ENCODE peak calls at places on chromosome 5, in five cellular contexts. One of them, this sample, is unnamed.
A peak's percentile ranks its signal among the peaks of the same experiment; 100 is the strongest.

GRCh38 chr5:43485406-43485805 is 1.7 kb upstream of the TMEM267 start:
- DNase-seq in Peyer's patch: no peak
- DNase-seq in hepatocyte: peak; percentile 5
- DNase-seq in lower lobe of right lung: no peak
- DNase-seq in upper lobe of left lung: no peak
- DNase-seq in this sample: no peak

GRCh38 chr5:107555425-107556090 is 115.2 kb downstream of the EFNA5 start:
- DNase-seq in hepatocyte: no peak
- DNase-seq in upper lobe of left lung: no peak
- DNase-seq in lower lobe of right lung: no peak
- DNase-seq in Peyer's patch: no peak
- DNase-seq in this sample: no peak

GRCh38 chr5:151016700-151017099 is 3.7 kb upstream of the GPX3 start:
- DNase-seq in upper lobe of left lung: no peak
- DNase-seq in hepatocyte: no peak
- DNase-seq in Peyer's patch: no peak
- DNase-seq in lower lobe of right lung: peak; percentile 81
- DNase-seq in this sample: no peak

GRCh38 chr5:2192496-2192895 is 309.8 kb upstream of the IRX4 start:
- DNase-seq in hepatocyte: no peak
- DNase-seq in Peyer's patch: no peak
- DNase-seq in lower lobe of right lung: no peak
- DNase-seq in upper lobe of left lung: no peak
- DNase-seq in this sample: no peak

GRCh38 chr5:37132646-37133045 is 116.5 kb downstream of the CPLANE1 start:
- DNase-seq in lower lobe of right lung: no peak
- DNase-seq in hepatocyte: no peak
- DNase-seq in Peyer's patch: no peak
- DNase-seq in upper lobe of left lung: no peak
- DNase-seq in this sample: no peak

GRCh38 chr5:86337667-86338460 is 279.9 kb upstream of the COX7C start:
- DNase-seq in lower lobe of right lung: no peak
- DNase-seq in hepatocyte: no peak
- DNase-seq in upper lobe of left lung: peak; percentile 1
- DNase-seq in Peyer's patch: no peak
- DNase-seq in this sample: peak; percentile 2

GRCh38 chr5:419970-420369 is 23.0 kb upstream of the EXOC3 start:
- DNase-seq in Peyer's patch: no peak
- DNase-seq in hepatocyte: no peak
- DNase-seq in upper lobe of left lung: no peak
- DNase-seq in lower lobe of right lung: peak; percentile 18
- DNase-seq in this sample: peak; percentile 38

GRCh38 chr5:180330810-180331646 is 22.1 kb downstream of the GFPT2 start:
- DNase-seq in hepatocyte: peak; percentile 78
- DNase-seq in upper lobe of left lung: no peak
- DNase-seq in Peyer's patch: no peak
- DNase-seq in lower lobe of right lung: peak; percentile 32
- DNase-seq in this sample: peak; percentile 45

GRCh38 chr5:168798065-168799023 is 219.2 kb upstream of the PANK3 start:
- DNase-seq in hepatocyte: no peak
- DNase-seq in lower lobe of right lung: no peak
- DNase-seq in Peyer's patch: no peak
- DNase-seq in upper lobe of left lung: no peak
- DNase-seq in this sample: no peak

GRCh38 chr5:60516688-60517087 is 183.3 kb downstream of the DEPDC1B start:
- DNase-seq in upper lobe of left lung: peak; percentile 28
- DNase-seq in hepatocyte: no peak
- DNase-seq in lower lobe of right lung: no peak
- DNase-seq in Peyer's patch: no peak
- DNase-seq in this sample: no peak
- H3K27me3 ChIP-seq in upper lobe of left lung: no peaks in the 10 kb centered on the region
- H3K27me3 ChIP-seq in hepatocyte: no peaks in the 10 kb centered on the region
- H3K27me3 ChIP-seq in lower lobe of right lung: no peaks in the 10 kb centered on the region
- H3K27me3 ChIP-seq in Peyer's patch: no peaks in the 10 kb centered on the region
- H3K27me3 ChIP-seq in this sample: no peaks in the 10 kb centered on the region

GRCh38 chr5:127013407-127013806 is 17.0 kb downstream of the MARCHF3 start:
- DNase-seq in Peyer's patch: no peak
- DNase-seq in hepatocyte: no peak
- DNase-seq in lower lobe of right lung: no peak
- DNase-seq in upper lobe of left lung: no peak
- DNase-seq in this sample: no peak
- H3K4me3 ChIP-seq in Peyer's patch: no peak overlapping the region
- H3K4me3 ChIP-seq in hepatocyte: no peak overlapping the region
- H3K4me3 ChIP-seq in lower lobe of right lung: no peak overlapping the region
- H3K4me3 ChIP-seq in upper lobe of left lung: no peak overlapping the region
- H3K4me3 ChIP-seq in this sample: no peak overlapping the region

GRCh38 chr5:142309747-142310318 is 15.0 kb downstream of the SPRY4 start:
- DNase-seq in lower lobe of right lung: no peak
- DNase-seq in hepatocyte: no peak
- DNase-seq in Peyer's patch: no peak
- DNase-seq in upper lobe of left lung: no peak
- DNase-seq in this sample: no peak

GRCh38 chr5:142313275-142313674 is 11.5 kb downstream of the SPRY4 start:
- DNase-seq in hepatocyte: no peak
- DNase-seq in lower lobe of right lung: no peak
- DNase-seq in upper lobe of left lung: no peak
- DNase-seq in Peyer's patch: no peak
- DNase-seq in this sample: no peak

GRCh38 chr5:142312399-142312798 is 12.4 kb downstream of the SPRY4 start:
- DNase-seq in upper lobe of left lung: no peak
- DNase-seq in Peyer's patch: no peak
- DNase-seq in lower lobe of right lung: no peak
- DNase-seq in hepatocyte: no peak
- DNase-seq in this sample: peak; percentile 6

GRCh38 chr5:142310803-142311202 is 14.0 kb downstream of the SPRY4 start:
- DNase-seq in upper lobe of left lung: no peak
- DNase-seq in Peyer's patch: no peak
- DNase-seq in hepatocyte: no peak
- DNase-seq in lower lobe of right lung: no peak
- DNase-seq in this sample: no peak

DNA sequence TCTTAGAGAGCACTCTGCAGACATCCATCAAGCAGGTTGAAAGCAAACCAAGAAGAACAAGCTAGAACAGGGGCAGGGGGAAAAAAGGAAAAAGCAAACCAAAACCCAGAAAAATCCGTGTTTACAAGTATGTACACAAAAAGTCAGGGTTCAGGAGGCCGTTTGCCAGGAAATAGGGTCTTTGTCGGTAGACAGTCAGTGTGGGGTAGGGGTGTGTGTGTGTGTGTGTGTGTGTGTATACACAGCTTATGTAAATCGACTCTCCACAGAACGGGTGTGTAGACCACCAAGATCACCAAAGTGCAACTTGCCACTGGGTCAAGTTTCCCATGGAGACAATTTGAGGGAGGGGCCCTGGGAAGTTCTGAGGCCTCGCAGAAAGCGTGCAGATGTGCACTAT is 13.1 kb downstream of the SPRY4 start:
- DNase-seq in upper lobe of left lung: no peak
- DNase-seq in Peyer's patch: no peak
- DNase-seq in lower lobe of right lung: no peak
- DNase-seq in hepatocyte: no peak
- DNase-seq in this sample: no peak
- H3K36me3 ChIP-seq in upper lobe of left lung: peaks cover 60% of the 10 kb centered on the region
- H3K36me3 ChIP-seq in Peyer's patch: peaks cover 26% of the 10 kb centered on the region
- H3K36me3 ChIP-seq in lower lobe of right lung: peaks cover 37% of the 10 kb centered on the region
- H3K36me3 ChIP-seq in hepatocyte: no peaks in the 10 kb centered on the region
- H3K36me3 ChIP-seq in this sample: peaks cover 49% of the 10 kb centered on the region

DNA sequence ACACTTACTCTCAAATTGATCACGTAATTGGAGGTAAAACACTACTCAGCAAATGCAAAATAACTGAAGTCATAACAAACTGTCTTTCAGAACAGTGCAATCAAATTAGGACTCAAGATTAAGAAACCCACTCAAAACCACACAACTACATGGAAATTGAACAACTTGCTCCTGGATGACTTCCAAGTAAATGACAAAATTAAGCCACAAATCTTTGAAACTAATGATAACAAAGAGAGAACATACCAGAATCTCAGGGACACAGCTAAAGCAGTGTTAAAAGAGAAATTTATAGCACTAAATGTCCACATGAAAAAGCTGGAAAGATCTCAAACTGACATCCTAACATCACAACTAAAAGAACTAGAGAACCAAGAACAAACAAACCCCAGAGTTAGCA is 540.5 kb upstream of the CDH18 start:
- DNase-seq in upper lobe of left lung: no peak
- DNase-seq in Peyer's patch: no peak
- DNase-seq in lower lobe of right lung: no peak
- DNase-seq in hepatocyte: no peak
- DNase-seq in this sample: no peak
- H3K27me3 ChIP-seq in upper lobe of left lung: no peaks in the 10 kb centered on the region
- H3K27me3 ChIP-seq in Peyer's patch: no peaks in the 10 kb centered on the region
- H3K27me3 ChIP-seq in lower lobe of right lung: no peaks in the 10 kb centered on the region
- H3K27me3 ChIP-seq in hepatocyte: no peaks in the 10 kb centered on the region
- H3K27me3 ChIP-seq in this sample: no peaks in the 10 kb centered on the region

GRCh38 chr5:145658435-145658834 is 176.7 kb downstream of the PRELID2 start:
- DNase-seq in Peyer's patch: no peak
- DNase-seq in lower lobe of right lung: no peak
- DNase-seq in upper lobe of left lung: no peak
- DNase-seq in hepatocyte: no peak
- DNase-seq in this sample: no peak
- H3K4me3 ChIP-seq in Peyer's patch: no peak overlapping the region
- H3K4me3 ChIP-seq in lower lobe of right lung: no peak overlapping the region
- H3K4me3 ChIP-seq in upper lobe of left lung: no peak overlapping the region
- H3K4me3 ChIP-seq in hepatocyte: no peak overlapping the region
- H3K4me3 ChIP-seq in this sample: no peak overlapping the region

GRCh38 chr5:55258339-55258738 is 24.9 kb upstream of the CCNO start:
- DNase-seq in hepatocyte: no peak
- DNase-seq in lower lobe of right lung: no peak
- DNase-seq in Peyer's patch: no peak
- DNase-seq in upper lobe of left lung: no peak
- DNase-seq in this sample: no peak
- H3K36me3 ChIP-seq in hepatocyte: no peaks in the 10 kb centered on the region
- H3K36me3 ChIP-seq in lower lobe of right lung: peaks cover 92% of the 10 kb centered on the region
- H3K36me3 ChIP-seq in Peyer's patch: peaks cover 75% of the 10 kb centered on the region
- H3K36me3 ChIP-seq in upper lobe of left lung: peaks cover 85% of the 10 kb centered on the region
- H3K36me3 ChIP-seq in this sample: peaks cover 6% of the 10 kb centered on the region

GRCh38 chr5:130966990-130967389 is 198.1 kb downstream of the HINT1 start:
- DNase-seq in Peyer's patch: no peak
- DNase-seq in lower lobe of right lung: no peak
- DNase-seq in upper lobe of left lung: no peak
- DNase-seq in hepatocyte: no peak
- DNase-seq in this sample: no peak
- H3K27me3 ChIP-seq in Peyer's patch: no peaks in the 10 kb centered on the region
- H3K27me3 ChIP-seq in lower lobe of right lung: no peaks in the 10 kb centered on the region
- H3K27me3 ChIP-seq in upper lobe of left lung: no peaks in the 10 kb centered on the region
- H3K27me3 ChIP-seq in hepatocyte: no peaks in the 10 kb centered on the region
- H3K27me3 ChIP-seq in this sample: no peaks in the 10 kb centered on the region

DNA sequence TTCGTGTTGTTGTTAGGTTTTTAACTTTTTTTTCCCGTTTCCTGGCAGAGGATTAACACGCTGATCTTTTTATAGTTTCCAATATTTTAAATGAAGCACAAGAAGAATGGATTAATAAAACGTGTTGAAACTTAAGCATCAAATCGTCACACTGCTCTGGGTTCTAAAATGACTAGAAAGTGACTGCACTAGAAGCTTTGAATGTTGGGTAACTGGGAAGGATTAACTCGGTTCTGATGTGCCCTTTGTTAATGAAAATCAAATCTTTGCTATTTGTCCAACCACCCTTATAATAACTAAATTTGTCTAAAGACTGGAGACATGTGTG is 102.2 kb downstream of the ARRDC3 start:
- DNase-seq in upper lobe of left lung: no peak
- DNase-seq in Peyer's patch: no peak
- DNase-seq in lower lobe of right lung: no peak
- DNase-seq in hepatocyte: no peak
- DNase-seq in this sample: no peak
- H3K4me3 ChIP-seq in upper lobe of left lung: peak overlapping the region; percentile 48
- H3K4me3 ChIP-seq in Peyer's patch: peak overlapping the region; percentile 54
- H3K4me3 ChIP-seq in lower lobe of right lung: peak overlapping the region; percentile 57
- H3K4me3 ChIP-seq in hepatocyte: peak overlapping the region; percentile 11
- H3K4me3 ChIP-seq in this sample: peak overlapping the region; percentile 45

DNA sequence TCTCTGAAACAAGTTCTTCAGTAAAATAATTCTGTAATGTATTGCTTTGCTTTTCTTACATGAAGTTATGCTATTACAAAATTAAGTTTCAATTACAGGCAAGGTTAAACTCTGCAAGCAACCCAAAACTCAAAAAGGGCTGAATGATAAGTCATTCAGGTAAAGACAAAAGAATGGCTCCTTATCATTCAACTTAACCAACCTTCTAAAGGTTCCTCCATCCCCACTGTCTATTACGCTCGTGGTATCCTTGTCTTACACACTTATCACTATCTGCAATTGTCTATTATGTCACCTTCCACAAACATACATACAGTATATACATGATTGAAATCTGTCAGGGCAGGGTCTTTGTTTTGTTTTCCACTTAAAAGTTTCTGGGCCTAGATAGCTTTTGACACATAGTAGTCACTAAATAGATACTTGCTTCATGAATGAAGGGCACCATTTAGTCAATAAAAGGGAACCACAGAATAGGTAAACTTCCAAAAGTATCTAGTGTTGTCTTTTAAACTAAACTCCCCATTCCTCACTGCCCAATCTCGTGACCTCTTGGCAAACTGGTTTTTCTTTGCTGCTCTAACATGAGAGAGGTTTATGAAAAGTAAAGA is 6.9 kb downstream of the RPL37 start:
- DNase-seq in Peyer's patch: no peak
- DNase-seq in upper lobe of left lung: no peak
- DNase-seq in lower lobe of right lung: no peak
- DNase-seq in hepatocyte: no peak
- DNase-seq in this sample: no peak
- H3K36me3 ChIP-seq in Peyer's patch: peaks cover 68% of the 10 kb centered on the region
- H3K36me3 ChIP-seq in upper lobe of left lung: peaks cover 81% of the 10 kb centered on the region
- H3K36me3 ChIP-seq in lower lobe of right lung: peaks cover 79% of the 10 kb centered on the region
- H3K36me3 ChIP-seq in hepatocyte: peaks cover 5% of the 10 kb centered on the region
- H3K36me3 ChIP-seq in this sample: peaks cover 57% of the 10 kb centered on the region

GRCh38 chr5:135538261-135538660 is 2.5 kb upstream of the NEUROG1 start:
- DNase-seq in lower lobe of right lung: no peak
- DNase-seq in hepatocyte: no peak
- DNase-seq in upper lobe of left lung: no peak
- DNase-seq in Peyer's patch: no peak
- DNase-seq in this sample: no peak
- H3K27me3 ChIP-seq in lower lobe of right lung: peaks cover 91% of the 10 kb centered on the region
- H3K27me3 ChIP-seq in hepatocyte: peaks cover 100% of the 10 kb centered on the region
- H3K27me3 ChIP-seq in upper lobe of left lung: peaks cover 6% of the 10 kb centered on the region
- H3K27me3 ChIP-seq in Peyer's patch: peaks cover 37% of the 10 kb centered on the region
- H3K27me3 ChIP-seq in this sample: peaks cover 100% of the 10 kb centered on the region

This sample was measured in H7.